ENCODE peak calls at places on chromosome 17, in four cellular contexts. L, J, G and S are unnamed samples.

GRCh38 chr17:10604521-10604920 is 52.6 kb downstream of the MYH3 start:
- DNase-seq in L (no peak), J (no peak), G (no peak), S (no peak)

GRCh38 chr17:43568506-43569082 is 22.5 kb upstream of the ETV4 start:
- DNase-seq in L (no peak), J (no peak), G (no peak), S (no peak)

GRCh38 chr17:80166446-80166845 is 3.4 kb upstream of the CARD14 start:
- DNase-seq in J (no peak), L (no peak), G (no peak), S (no peak)

GRCh38 chr17:43132117-43132516 is 7.0 kb upstream of the BRCA1 start:
- DNase-seq in J (no peak), G (no peak), L (no peak), S (no peak)

GRCh38 chr17:59695943-59696681 is 11.1 kb downstream of the PTRH2 start:
- DNase-seq in G (no peak), L (no peak), J (no peak), S (no peak)

GRCh38 chr17:39229274-39229913 is 3.6 kb upstream of the STAC2 start:
- DNase-seq in G (no peak), L (no peak), J (no peak), S (no peak)

GRCh38 chr17:14515015-14515414 is 214.1 kb downstream of the HS3ST3B1 start:
- DNase-seq in L (no peak), J (no peak), G (no peak), S (no peak)

GRCh38 chr17:18277076-18277475 is 16.6 kb downstream of the MIEF2 start:
- DNase-seq in J (no peak), G (no peak), L (no peak), S (no peak)

GRCh38 chr17:10099051-10099571 is 99.3 kb downstream of the GAS7 start:
- DNase-seq in L (no peak), G (no peak), J (no peak), S (no peak)

GRCh38 chr17:76365256-76365903 is 11.7 kb upstream of the PRPSAP1 start:
- DNase-seq in J (no peak), L (no peak), G (no peak), S (no peak)

GRCh38 chr17:21523482-21524210 is 147.5 kb downstream of the KCNJ12 start:
- DNase-seq in L (no peak), G (no peak), J (no peak), S (no peak)

GRCh38 chr17:76447931-76448652 is 4.9 kb downstream of the UBE2O start:
- DNase-seq in L (no peak), G (no peak), J (no peak), S (no peak)

GRCh38 chr17:6599364-6599763 is 41.1 kb downstream of the KIAA0753 start:
- DNase-seq in L (no peak), G (no peak), J (no peak), S (no peak)

GRCh38 chr17:62792122-62792800 is 15.9 kb downstream of the MARCHF10 start:
- DNase-seq in J (no peak), G (no peak), L (no peak), S (no peak)

GRCh38 chr17:64007838-64008282 is 9.7 kb downstream of the PRR29 start:
- DNase-seq in J (no peak), G (no peak), L (no peak), S (no peak)

GRCh38 chr17:8468109-8468508 is 32.4 kb downstream of the NDEL1 start:
- DNase-seq in G (no peak), J (no peak), L (no peak), S (no peak)

GRCh38 chr17:56786989-56787482 is 46.7 kb downstream of the C17orf67 start:
- DNase-seq in J (no peak), G (peak), L (no peak), S (no peak)

GRCh38 chr17:5500804-5501391 is 14.5 kb downstream of the MIS12 start:
- DNase-seq in L (peak), J (peak), G (peak), S (peak)

GRCh38 chr17:42623732-42624596 is 14.5 kb downstream of the TUBG1 start:
- DNase-seq in J (no peak), G (no peak), L (no peak), S (no peak)

GRCh38 chr17:30433514-30433913 is 43.7 kb upstream of the GOSR1 start:
- DNase-seq in L (no peak), G (no peak), J (no peak), S (no peak)